ENCODE peak calls at places on chromosomes 13 and 19, in six cellular contexts. One of them, this sample, is unnamed.

GRCh38 chr13:22134261-22134660 is 463.4 kb downstream of the FGF9 start:
- DNase-seq in Karpas-422: no peak
- DNase-seq in IMR-90: peak; percentile 68
- DNase-seq in uterus: no peak
- DNase-seq in CD8-positive, alpha-beta memory T cell: no peak
- DNase-seq in stomach: no peak
- DNase-seq in this sample: no peak

GRCh38 chr13:73741111-73741510 is 393.1 kb downstream of the KLF12 start:
- DNase-seq in Karpas-422: no peak
- DNase-seq in IMR-90: no peak
- DNase-seq in uterus: no peak
- DNase-seq in CD8-positive, alpha-beta memory T cell: peak; percentile 26
- DNase-seq in stomach: no peak
- DNase-seq in this sample: no peak

GRCh38 chr13:88565566-88565965 is 894.4 kb downstream of the SLITRK5 start:
- DNase-seq in Karpas-422: no peak
- DNase-seq in IMR-90: no peak
- DNase-seq in uterus: no peak
- DNase-seq in CD8-positive, alpha-beta memory T cell: no peak
- DNase-seq in stomach: no peak
- DNase-seq in this sample: no peak

GRCh38 chr19:40419066-40419612 is 6.0 kb upstream of the PRX start:
- DNase-seq in Karpas-422: no peak
- DNase-seq in IMR-90: no peak
- DNase-seq in uterus: no peak
- DNase-seq in CD8-positive, alpha-beta memory T cell: no peak
- DNase-seq in stomach: no peak
- DNase-seq in this sample: no peak

GRCh38 chr19:45098521-45099464 is 5.8 kb downstream of the PPP1R37 start:
- DNase-seq in Karpas-422: no peak
- DNase-seq in IMR-90: peak; percentile 45
- DNase-seq in uterus: peak; percentile 35
- DNase-seq in CD8-positive, alpha-beta memory T cell: no peak
- DNase-seq in stomach: peak; percentile 79
- DNase-seq in this sample: peak; percentile 24

GRCh38 chr19:7257148-7258041 is 36.8 kb downstream of the INSR start:
- DNase-seq in Karpas-422: no peak
- DNase-seq in IMR-90: peak; percentile 67
- DNase-seq in uterus: peak; percentile 81
- DNase-seq in CD8-positive, alpha-beta memory T cell: no peak
- DNase-seq in stomach: peak; percentile 59
- DNase-seq in this sample: peak; percentile 56

GRCh38 chr19:35904312-35905068 is 2.2 kb downstream of the HCST start:
- DNase-seq in Karpas-422: peak; percentile 29
- DNase-seq in IMR-90: no peak
- DNase-seq in uterus: no peak
- DNase-seq in CD8-positive, alpha-beta memory T cell: no peak
- DNase-seq in stomach: no peak
- DNase-seq in this sample: no peak

GRCh38 chr13:25857830-25858229 is 194.0 kb downstream of the SHISA2 start:
- DNase-seq in Karpas-422: no peak
- DNase-seq in IMR-90: no peak
- DNase-seq in uterus: no peak
- DNase-seq in CD8-positive, alpha-beta memory T cell: no peak
- DNase-seq in stomach: no peak
- DNase-seq in this sample: no peak

GRCh38 chr13:56773148-56773547 is 367.6 kb upstream of the PRR20A start:
- DNase-seq in Karpas-422: no peak
- DNase-seq in IMR-90: no peak
- DNase-seq in uterus: no peak
- DNase-seq in CD8-positive, alpha-beta memory T cell: no peak
- DNase-seq in stomach: no peak
- DNase-seq in this sample: no peak

GRCh38 chr19:13526552-13526951 is 20.3 kb upstream of the CACNA1A start:
- DNase-seq in Karpas-422: peak; percentile 64
- DNase-seq in IMR-90: peak; percentile 18
- DNase-seq in uterus: no peak
- DNase-seq in CD8-positive, alpha-beta memory T cell: no peak
- DNase-seq in stomach: no peak
- DNase-seq in this sample: no peak

GRCh38 chr13:42396501-42396900 is 124.5 kb downstream of the AKAP11 start:
- DNase-seq in Karpas-422: no peak
- DNase-seq in IMR-90: no peak
- DNase-seq in uterus: no peak
- DNase-seq in CD8-positive, alpha-beta memory T cell: no peak
- DNase-seq in stomach: no peak
- DNase-seq in this sample: no peak

GRCh38 chr13:19927117-19927734 is 31.3 kb upstream of the ZMYM2 start:
- DNase-seq in Karpas-422: peak; percentile 75
- DNase-seq in IMR-90: peak; percentile 31
- DNase-seq in uterus: no peak
- DNase-seq in CD8-positive, alpha-beta memory T cell: peak; percentile 17
- DNase-seq in stomach: no peak
- DNase-seq in this sample: no peak

GRCh38 chr19:33622505-33622808 is 704 bp downstream of the CHST8 start:
- DNase-seq in Karpas-422: no peak
- DNase-seq in IMR-90: no peak
- DNase-seq in uterus: no peak
- DNase-seq in CD8-positive, alpha-beta memory T cell: no peak
- DNase-seq in stomach: no peak
- DNase-seq in this sample: no peak
- H3K27me3 ChIP-seq in Karpas-422: no peaks in the 10 kb centered on the region
- H3K27me3 ChIP-seq in IMR-90: peaks cover 39% of the 10 kb centered on the region
- H3K27me3 ChIP-seq in uterus: peaks cover 17% of the 10 kb centered on the region
- H3K27me3 ChIP-seq in CD8-positive, alpha-beta memory T cell: peaks cover 7% of the 10 kb centered on the region
- H3K27me3 ChIP-seq in stomach: peaks cover 98% of the 10 kb centered on the region
- H3K27me3 ChIP-seq in this sample: peaks cover 1% of the 10 kb centered on the region

GRCh38 chr13:110342474-110342873 is 35.4 kb downstream of the COL4A2 start:
- DNase-seq in Karpas-422: no peak
- DNase-seq in IMR-90: no peak
- DNase-seq in uterus: peak; percentile 13
- DNase-seq in CD8-positive, alpha-beta memory T cell: no peak
- DNase-seq in stomach: no peak
- DNase-seq in this sample: no peak
- H3K4me3 ChIP-seq in Karpas-422: no peak overlapping the region
- H3K4me3 ChIP-seq in IMR-90: no peak overlapping the region
- H3K4me3 ChIP-seq in uterus: no peak overlapping the region
- H3K4me3 ChIP-seq in CD8-positive, alpha-beta memory T cell: no peak overlapping the region
- H3K4me3 ChIP-seq in stomach: no peak overlapping the region
- H3K4me3 ChIP-seq in this sample: no peak overlapping the region

DNA sequence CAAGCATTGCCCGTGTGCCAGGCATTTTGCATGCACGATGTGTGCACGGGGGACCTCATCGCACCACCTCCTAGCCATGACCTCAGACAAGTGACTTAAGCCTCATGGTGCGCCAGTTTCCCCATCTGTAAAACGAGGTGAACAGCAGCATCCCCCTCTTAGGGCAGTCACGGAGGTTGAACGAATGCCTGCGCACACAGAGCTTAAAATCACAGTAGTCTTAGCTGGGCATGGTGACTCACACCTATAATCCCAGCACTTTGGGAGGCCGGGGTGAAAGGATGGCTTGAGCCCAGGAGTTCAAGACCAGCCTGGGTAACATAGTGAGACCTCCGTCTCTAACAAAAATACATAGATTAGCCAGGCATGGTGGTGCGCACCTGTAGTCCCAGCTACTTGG is 48.6 kb downstream of the PIN1 start:
- DNase-seq in Karpas-422: no peak
- DNase-seq in IMR-90: no peak
- DNase-seq in uterus: no peak
- DNase-seq in CD8-positive, alpha-beta memory T cell: no peak
- DNase-seq in stomach: no peak
- DNase-seq in this sample: no peak
- H3K27ac ChIP-seq in Karpas-422: no peak overlapping the region
- H3K27ac ChIP-seq in IMR-90: no peak overlapping the region
- H3K27ac ChIP-seq in uterus: no peak overlapping the region
- H3K27ac ChIP-seq in CD8-positive, alpha-beta memory T cell: no peak overlapping the region
- H3K27ac ChIP-seq in stomach: no peak overlapping the region
- H3K27ac ChIP-seq in this sample: no peak overlapping the region

GRCh38 chr19:4425531-4425930 is 23.1 kb downstream of the CHAF1A start:
- DNase-seq in Karpas-422: no peak
- DNase-seq in IMR-90: peak; percentile 96
- DNase-seq in uterus: no peak
- DNase-seq in CD8-positive, alpha-beta memory T cell: no peak
- DNase-seq in stomach: no peak
- DNase-seq in this sample: no peak

GRCh38 chr19:4428326-4428975 is 26.0 kb downstream of the CHAF1A start:
- DNase-seq in Karpas-422: no peak
- DNase-seq in IMR-90: no peak
- DNase-seq in uterus: no peak
- DNase-seq in CD8-positive, alpha-beta memory T cell: no peak
- DNase-seq in stomach: no peak
- DNase-seq in this sample: no peak

GRCh38 chr19:4429266-4430200 is 27.1 kb downstream of the CHAF1A start:
- DNase-seq in Karpas-422: no peak
- DNase-seq in IMR-90: peak; percentile 62
- DNase-seq in uterus: no peak
- DNase-seq in CD8-positive, alpha-beta memory T cell: no peak
- DNase-seq in stomach: no peak
- DNase-seq in this sample: no peak

GRCh38 chr19:4423727-4424126 is 21.3 kb downstream of the CHAF1A start:
- DNase-seq in Karpas-422: no peak
- DNase-seq in IMR-90: no peak
- DNase-seq in uterus: no peak
- DNase-seq in CD8-positive, alpha-beta memory T cell: no peak
- DNase-seq in stomach: no peak
- DNase-seq in this sample: no peak
- H3K27me3 ChIP-seq in Karpas-422: no peaks in the 10 kb centered on the region
- H3K27me3 ChIP-seq in IMR-90: no peaks in the 10 kb centered on the region
- H3K27me3 ChIP-seq in uterus: no peaks in the 10 kb centered on the region
- H3K27me3 ChIP-seq in CD8-positive, alpha-beta memory T cell: no peaks in the 10 kb centered on the region
- H3K27me3 ChIP-seq in stomach: no peaks in the 10 kb centered on the region
- H3K27me3 ChIP-seq in this sample: no peaks in the 10 kb centered on the region

This sample was measured in prostate gland.